ENCODE peak calls at places on chromosomes 2 and 18, in four cellular contexts. X is GM04503; R is MG63; B is activated CD4-positive, alpha-beta T cell treated with anti-CD3 and anti-CD28 coated beads, Interleukin-2, amount 10 ng/mL, durations not matched to agents 7 days and 5 days. S is an unnamed sample.

GRCh38 chr2:110717734-110718133 is 14.6 kb upstream of the ACOXL start:
- DNase-seq in R (no peak), X (no peak), B (no peak), S (no peak)

GRCh38 chr2:84970266-84970955 is 550 bp upstream of the KCMF1 start:
- DNase-seq in X (no peak), R (peak; percentile 64), B (peak; percentile 60), S (peak; percentile 40)

GRCh38 chr2:55957142-55957541 is 33.6 kb upstream of the EFEMP1 start:
- DNase-seq in B (no peak), X (no peak), R (no peak), S (no peak)

GRCh38 chr2:233928594-233929351 is 11.6 kb downstream of the TRPM8 start:
- DNase-seq in R (peak; percentile 35), X (no peak), B (peak; percentile 29), S (no peak)

GRCh38 chr2:120737802-120738516 is 2.3 kb downstream of the GLI2 start:
- DNase-seq in X (no peak), R (no peak), B (no peak), S (no peak)

GRCh38 chr2:167190053-167190452 is 301.8 kb downstream of the XIRP2 start:
- DNase-seq in B (no peak), X (no peak), R (peak; percentile 89), S (no peak)

GRCh38 chr18:58514773-58515172 is 114.1 kb downstream of the ALPK2 start:
- DNase-seq in R (no peak), X (no peak), B (no peak), S (no peak)

GRCh38 chr2:158191076-158191566 is 89.4 kb downstream of the UPP2 start:
- DNase-seq in X (no peak), R (no peak), B (peak; percentile 56), S (no peak)

GRCh38 chr2:34815052-34815741 is 1216.1 kb upstream of the FAM98A start:
- DNase-seq in X (no peak), R (no peak), B (no peak), S (no peak)

GRCh38 chr2:120722211-120722602 is 13.5 kb upstream of the GLI2 start:
- DNase-seq in R (no peak), X (no peak), B (no peak), S (no peak)

GRCh38 chr2:28401411-28401810 is 8.8 kb downstream of the FOSL2 start:
- DNase-seq in X (no peak), R (no peak), B (no peak), S (no peak)

GRCh38 chr18:31723998-31724711 is 36.5 kb downstream of the SLC25A52 start:
- DNase-seq in R (peak; percentile 9), B (no peak), X (no peak), S (no peak)

GRCh38 chr2:5734866-5735861 is 43.0 kb downstream of the SOX11 start:
- DNase-seq in X (no peak), R (no peak), B (no peak), S (no peak)

GRCh38 chr2:142130111-142131015 is 453 bp downstream of the LRP1B start:
- DNase-seq in R (peak; percentile 61), B (peak; percentile 11), X (no peak), S (peak; percentile 72)

GRCh38 chr2:195304310-195304709 is 352.7 kb upstream of the SLC39A10 start:
- DNase-seq in B (no peak), R (no peak), X (no peak), S (no peak)

GRCh38 chr2:28052691-28053090 is 162.2 kb downstream of the BABAM2 start:
- DNase-seq in X (peak; percentile 44), B (no peak), R (no peak), S (no peak)

GRCh38 chr2:176814740-176815367 is 397.7 kb upstream of the HNRNPA3 start:
- DNase-seq in B (peak; percentile 19), R (no peak), X (no peak), S (no peak)

GRCh38 chr2:170455617-170456426 is 259.3 kb upstream of the SP5 start:
- DNase-seq in R (no peak), X (no peak), B (no peak), S (no peak)

GRCh38 chr2:45894211-45894610 is 242.7 kb downstream of the PRKCE start:
- DNase-seq in R (no peak), B (no peak), X (no peak), S (no peak)

GRCh38 chr2:53575606-53576360 is 191.8 kb upstream of the CHAC2 start:
- DNase-seq in X (no peak), B (no peak), R (no peak), S (no peak)

GRCh38 chr2:102251849-102252203 is 59.5 kb upstream of the IL1RL1 start:
- DNase-seq in X (no peak), R (no peak), B (no peak), S (no peak)

GRCh38 chr2:153354406-153354805 is 124.2 kb downstream of the RPRM start:
- DNase-seq in X (no peak), B (no peak), R (no peak), S (no peak)

GRCh38 chr2:145010635-145011034 is 490.7 kb upstream of the ZEB2 start:
- DNase-seq in X (no peak), B (no peak), R (no peak), S (no peak)

GRCh38 chr2:101823347-101823791 is 125.9 kb downstream of the MAP4K4 start:
- DNase-seq in X (no peak), R (peak; percentile 18), B (peak; percentile 78), S (peak; percentile 70)

GRCh38 chr2:15315411-15315810 is 245.7 kb downstream of the NBAS start:
- DNase-seq in B (no peak), X (no peak), R (no peak), S (no peak)

GRCh38 chr2:149617476-149617875 is 29.9 kb upstream of the MMADHC start:
- DNase-seq in X (no peak), R (no peak), B (no peak), S (no peak)

GRCh38 chr2:152297715-152298114 is 37.3 kb upstream of the FMNL2 start:
- DNase-seq in X (no peak), R (no peak), B (no peak), S (no peak)